ENCODE peak calls at places on chromosomes 16 and 17, in eight cellular contexts. Z, H, A, G, M, E, N and X are unnamed samples.

GRCh38 chr16:59170065-59170712 is 436.1 kb upstream of the GOT2 start:
- DNase-seq in A (no peak), G (no peak), H (no peak), Z (no peak), E (peak; percentile 52), N (peak; percentile 12), M (no peak), X (no peak)

GRCh38 chr16:81442220-81442908 is 2.2 kb upstream of the CMIP start:
- DNase-seq in M (no peak), N (no peak), Z (no peak), E (no peak), H (no peak), G (no peak), A (peak; percentile 39), X (no peak)

GRCh38 chr17:64739316-64740058 is 77.4 kb upstream of the SMURF2 start:
- DNase-seq in M (no peak), N (peak; percentile 39), A (no peak), H (peak; percentile 84), G (no peak), E (peak; percentile 68), Z (no peak), X (no peak)

GRCh38 chr16:11639008-11639562 is 29.2 kb upstream of the SNN start:
- DNase-seq in A (no peak), N (no peak), G (no peak), E (no peak), Z (no peak), M (no peak), H (no peak), X (no peak)

GRCh38 chr16:56357291-56357764 is 68.0 kb downstream of the AMFR start:
- DNase-seq in N (no peak), H (peak; percentile 63), G (peak; percentile 38), M (peak; percentile 66), Z (peak; percentile 60), E (peak; percentile 66), A (peak; percentile 74), X (peak; percentile 12)

GRCh38 chr17:9291912-9292562 is 270.7 kb downstream of the NTN1 start:
- DNase-seq in E (peak; percentile 86), A (no peak), Z (peak; percentile 59), H (peak; percentile 25), M (peak; percentile 83), G (no peak), N (peak; percentile 31), X (peak; percentile 16)

GRCh38 chr17:39064374-39064773 is 87.1 kb downstream of the PLXDC1 start:
- DNase-seq in Z (no peak), E (no peak), A (no peak), N (peak; percentile 73), H (peak; percentile 89), G (no peak), M (no peak), X (no peak)

GRCh38 chr16:57999971-58000705 is at the start of gene ZNF319:
- DNase-seq in G (no peak), E (peak; percentile 63), H (no peak), A (peak; percentile 78), N (no peak), M (no peak), Z (no peak), X (peak; percentile 95)

GRCh38 chr16:85385463-85386331 is 227.4 kb upstream of the GSE1 start:
- DNase-seq in M (peak; percentile 69), E (no peak), Z (no peak), G (no peak), A (peak; percentile 66), N (no peak), H (no peak), X (peak; percentile 13)

GRCh38 chr17:7132511-7133094 is 18.0 kb upstream of the ASGR2 start:
- DNase-seq in E (peak; percentile 96), G (no peak), M (no peak), A (no peak), H (no peak), N (no peak), Z (no peak), X (no peak)

GRCh38 chr17:7136266-7136877 is 21.8 kb upstream of the ASGR2 start:
- DNase-seq in H (peak; percentile 69), N (peak; percentile 76), G (peak; percentile 42), Z (peak; percentile 88), E (peak; percentile 91), A (peak; percentile 88), M (peak; percentile 80), X (peak; percentile 91)

GRCh38 chr17:7133916-7134315 is 19.3 kb upstream of the ASGR2 start:
- DNase-seq in G (no peak), Z (no peak), A (no peak), M (no peak), E (peak; percentile 79), H (no peak), N (no peak), X (no peak)

GRCh38 chr17:7130626-7131467 is 16.2 kb upstream of the ASGR2 start:
- DNase-seq in H (no peak), Z (no peak), E (peak; percentile 76), A (peak; percentile 10), M (no peak), N (no peak), G (no peak), X (no peak)

GRCh38 chr17:7133424-7133823 is 18.8 kb upstream of the ASGR2 start:
- DNase-seq in M (no peak), G (no peak), E (peak; percentile 91), N (no peak), A (no peak), Z (peak; percentile 65), H (no peak), X (no peak)
- TF ChIP-seq CTCF in M (no peak), G (no peak), E (peak; percentile 70), N (peak; percentile 27), A (no peak), Z (peak; percentile 22), H (peak; percentile 11), X (no peak)

GRCh38 chr16:86566966-86567700 is 504 bp downstream of the FOXC2 start:
- DNase-seq in H (peak; percentile 62), E (peak; percentile 82), M (no peak), Z (no peak), N (peak; percentile 75), G (no peak), A (peak; percentile 80), X (no peak)
- H3K27ac ChIP-seq in H (peak overlapping the region; percentile 45), E (no peak overlapping the region), M (peak overlapping the region; percentile 14), Z (peak overlapping the region; percentile 19), N (peak overlapping the region; percentile 67), G (no peak overlapping the region), A (peak overlapping the region; percentile 84), X (no peak overlapping the region)

GRCh38 chr17:40340880-40341807 is 23.4 kb downstream of the GJD3 start:
- DNase-seq in H (peak; percentile 73), N (peak; percentile 62), G (peak; percentile 73), E (peak; percentile 98), Z (peak; percentile 98), A (peak; percentile 97), M (peak; percentile 97), X (peak; percentile 92)
- TF ChIP-seq CTCF in H (no peak), N (no peak), G (peak; percentile 43), E (peak; percentile 14), Z (peak; percentile 17), A (peak; percentile 30), M (no peak), X (no peak)

DNA sequence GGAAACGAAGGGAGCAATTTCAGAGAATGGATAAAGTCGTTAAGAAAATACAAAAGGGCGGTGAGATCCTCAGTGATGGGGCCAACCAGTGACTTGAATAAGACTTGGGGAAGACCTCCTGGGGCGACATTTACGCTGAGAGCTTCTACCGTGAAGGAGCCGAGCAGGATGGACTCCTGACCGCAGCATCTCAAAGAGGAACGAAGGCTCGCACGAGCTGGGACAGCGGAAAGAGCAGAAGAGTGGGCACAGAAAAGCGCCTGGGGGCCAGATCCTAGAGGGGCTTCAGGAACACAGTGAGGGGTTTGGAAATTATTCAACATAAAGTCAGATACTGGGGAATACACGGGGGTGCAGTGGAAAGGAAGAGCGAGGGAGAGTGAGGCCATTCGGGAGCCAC is 17.5 kb downstream of the ZNF750 start:
- DNase-seq in G (no peak), Z (no peak), M (no peak), A (peak; percentile 36), N (no peak), H (no peak), E (no peak), X (no peak)
- H3K27ac ChIP-seq in G (no peak overlapping the region), Z (no peak overlapping the region), M (no peak overlapping the region), A (no peak overlapping the region), N (no peak overlapping the region), H (no peak overlapping the region), E (no peak overlapping the region), X (no peak overlapping the region)

GRCh38 chr17:28363776-28364650 is 986 bp downstream of the SEBOX start:
- DNase-seq in H (no peak), N (no peak), Z (no peak), A (peak; percentile 46), M (no peak), E (no peak), G (no peak), X (no peak)
- TF ChIP-seq CTCF in H (no peak), N (no peak), Z (no peak), A (no peak), M (no peak), E (no peak), G (no peak), X (no peak)

GRCh38 chr17:28346199-28346580 is 10.6 kb downstream of the TNFAIP1 start:
- DNase-seq in H (no peak), E (peak; percentile 69), G (no peak), A (no peak), M (no peak), Z (no peak), N (no peak), X (no peak)
- H3K27ac ChIP-seq in H (peak overlapping the region; percentile 54), E (peak overlapping the region; percentile 72), G (peak overlapping the region; percentile 72), A (peak overlapping the region; percentile 77), M (peak overlapping the region; percentile 24), Z (peak overlapping the region; percentile 68), N (peak overlapping the region; percentile 47), X (peak overlapping the region; percentile 77)

DNA sequence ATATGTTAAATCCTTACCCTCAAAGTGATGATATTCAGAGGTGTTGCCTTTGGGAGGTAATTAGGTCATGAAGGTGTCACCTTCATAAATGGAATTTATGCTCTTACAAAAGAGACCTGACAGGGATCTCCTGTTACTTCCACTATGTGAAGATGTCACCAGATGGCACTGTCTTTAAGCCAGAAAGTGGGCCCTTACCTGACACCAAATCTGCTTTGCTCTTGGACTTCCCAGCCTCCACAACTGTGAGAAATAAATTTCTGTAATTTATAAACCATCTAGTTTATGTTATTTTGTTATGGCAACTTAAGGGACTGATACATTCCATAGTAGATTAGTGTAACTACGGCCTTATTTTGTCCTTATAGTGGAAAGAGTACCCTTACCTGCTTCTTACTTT is 358.3 kb upstream of the SALL1 start:
- DNase-seq in N (no peak), G (no peak), H (no peak), E (no peak), A (no peak), M (no peak), Z (no peak), X (no peak)
- TF ChIP-seq CTCF in N (no peak), G (no peak), H (no peak), E (peak; percentile 28), A (no peak), M (no peak), Z (no peak), X (no peak)